ENCODE peak calls at places on chromosome 11, in nine cellular contexts. S is kidney tubule cell; D is activated CD4-positive, alpha-beta T cell treated with anti-CD3 and anti-CD28 coated beads, Interleukin-2, amount 50 U/mL, for 1 hour; F is stimulated activated CD4-positive, alpha-beta T cell treated with anti-CD3 and anti-CD28 coated beads, Interleukin-2, amount 100 ng/mL, for 4 hours; H is NCI-H748 treated with DMSO at 0.1 percent for 48 hours; A is NCI-H1436; W is lower lobe of right lung; J is mammary epithelial cell; O is GM12891. L is an unnamed sample.

GRCh38 chr11:59115556-59115955 is 8.5 kb downstream of the FAM111B start:
- DNase-seq in F (no peak), J (no peak), D (no peak), O (no peak), W (no peak), S (no peak), H (no peak), A (no peak), L (no peak)

GRCh38 chr11:11849127-11849746 is 7.5 kb downstream of the USP47 start:
- DNase-seq in D (peak), S (peak), H (peak), W (peak), F (peak), O (no peak), A (peak), J (peak), L (no peak)

GRCh38 chr11:13105237-13105844 is 96.2 kb downstream of the RASSF10 start:
- DNase-seq in O (no peak), S (peak), J (no peak), W (no peak), A (peak), H (peak), F (no peak), D (no peak), L (no peak)

GRCh38 chr11:69832561-69833413 is 13.6 kb upstream of the FGF3 start:
- DNase-seq in W (no peak), H (no peak), S (no peak), J (no peak), F (no peak), O (no peak), D (no peak), A (no peak), L (peak)

GRCh38 chr11:77598195-77598594 is 8.4 kb downstream of the AQP11 start:
- DNase-seq in H (no peak), J (no peak), D (no peak), W (no peak), A (no peak), F (no peak), S (no peak), O (no peak), L (no peak)

GRCh38 chr11:76918941-76919386 is 58.2 kb downstream of the ACER3 start:
- DNase-seq in F (no peak), O (no peak), D (no peak), J (peak), S (peak), A (peak), H (peak), W (no peak), L (no peak)

GRCh38 chr11:68425866-68426380 is 34.6 kb upstream of the PPP6R3 start:
- DNase-seq in H (no peak), O (no peak), D (no peak), F (no peak), A (no peak), J (no peak), W (no peak), S (no peak), L (peak)

GRCh38 chr11:86571273-86571948 is 101.0 kb downstream of the ME3 start:
- DNase-seq in A (no peak), D (no peak), H (no peak), W (no peak), S (peak), J (no peak), F (no peak), O (no peak), L (no peak)

GRCh38 chr11:123351375-123351774 is 78.7 kb upstream of the GRAMD1B start:
- DNase-seq in W (no peak), F (no peak), S (no peak), A (no peak), J (no peak), O (no peak), H (no peak), D (no peak), L (no peak)

GRCh38 chr11:69088676-69089146 is 40.0 kb downstream of the TPCN2 start:
- DNase-seq in D (peak), A (peak), F (peak), J (peak), S (peak), H (peak), O (peak), W (no peak), L (no peak)

GRCh38 chr11:118614511-118614910 is 7.1 kb downstream of the PHLDB1 start:
- DNase-seq in W (peak), D (no peak), O (no peak), H (no peak), J (no peak), A (no peak), F (no peak), S (no peak), L (no peak)

GRCh38 chr11:10197091-10197490 is 96.9 kb downstream of the SBF2 start:
- DNase-seq in W (no peak), S (no peak), F (no peak), H (no peak), O (no peak), D (no peak), A (no peak), J (peak), L (no peak)

GRCh38 chr11:119422505-119423416 is at the start of gene THY1:
- DNase-seq in A (peak), S (no peak), D (no peak), J (no peak), F (no peak), O (no peak), H (peak), W (no peak), L (no peak)

GRCh38 chr11:46491661-46492331 is 100.2 kb upstream of the CHRM4 start:
- DNase-seq in S (no peak), W (no peak), J (no peak), H (no peak), D (no peak), F (no peak), O (no peak), A (no peak), L (no peak)

GRCh38 chr11:78809931-78810481 is 235.3 kb upstream of the NARS2 start:
- DNase-seq in W (no peak), A (no peak), J (no peak), O (no peak), F (no peak), S (no peak), D (no peak), H (no peak), L (no peak)

GRCh38 chr11:69377029-69377952 is 83.3 kb downstream of the MYEOV start:
- DNase-seq in F (no peak), D (no peak), H (no peak), S (no peak), A (no peak), W (no peak), O (no peak), J (peak), L (no peak)

GRCh38 chr11:96284401-96284800 is 58.6 kb downstream of the MAML2 start:
- DNase-seq in D (no peak), J (no peak), O (no peak), S (no peak), F (no peak), W (no peak), H (no peak), A (no peak), L (no peak)

GRCh38 chr11:102518296-102519094 is 12.1 kb downstream of the MMP7 start:
- DNase-seq in J (peak), S (peak), O (no peak), D (no peak), W (no peak), A (no peak), F (no peak), H (no peak), L (no peak)

GRCh38 chr11:16806791-16807190 is 68.3 kb downstream of the C11orf58 start:
- DNase-seq in J (no peak), F (no peak), A (no peak), O (no peak), W (no peak), S (no peak), D (no peak), H (no peak), L (no peak)

GRCh38 chr11:75583710-75584658 is 21.9 kb downstream of the SERPINH1 start:
- DNase-seq in W (peak), H (peak), S (peak), F (no peak), D (no peak), A (peak), O (peak), J (no peak), L (peak)

GRCh38 chr11:34178422-34178821 is 73.0 kb downstream of the NAT10 start:
- DNase-seq in S (peak), W (no peak), D (no peak), F (no peak), J (no peak), O (no peak), H (no peak), A (no peak), L (no peak)

GRCh38 chr11:19714093-19714386 is 1.4 kb downstream of the NAV2 start:
- DNase-seq in H (no peak), J (no peak), A (no peak), O (no peak), S (peak), D (no peak), F (no peak), W (no peak), L (peak)

GRCh38 chr11:61797263-61797944 is 4.7 kb downstream of the FEN1 start:
- DNase-seq in W (peak), S (peak), D (peak), O (no peak), J (peak), F (peak), A (peak), H (peak), L (peak)

GRCh38 chr11:19714387-19715363 is 2.0 kb downstream of the NAV2 start:
- DNase-seq in W (peak), J (peak), S (peak), H (no peak), F (no peak), A (no peak), O (no peak), D (no peak), L (peak)

GRCh38 chr11:65438257-65439151 is 15.9 kb downstream of the NEAT1 start:
- DNase-seq in H (no peak), J (no peak), D (no peak), A (no peak), W (no peak), O (no peak), S (peak), F (no peak), L (no peak)

GRCh38 chr11:131710511-131710910 is 340.1 kb downstream of the NTM start:
- DNase-seq in A (no peak), S (peak), D (no peak), F (no peak), H (no peak), W (no peak), O (no peak), J (peak), L (no peak)

GRCh38 chr11:85536438-85536837 is 90.7 kb downstream of the DLG2 start:
- DNase-seq in F (no peak), J (no peak), D (no peak), W (no peak), A (no peak), O (no peak), S (no peak), H (no peak), L (no peak)

GRCh38 chr11:114042234-114042633 is 17.3 kb upstream of the ZBTB16 start:
- DNase-seq in S (no peak), O (no peak), W (no peak), J (no peak), A (no peak), F (no peak), H (no peak), D (no peak), L (no peak)

GRCh38 chr11:115607621-115608191 is 103.5 kb upstream of the CADM1 start:
- DNase-seq in J (no peak), H (no peak), D (no peak), O (no peak), S (no peak), F (no peak), W (no peak), A (no peak), L (no peak)

GRCh38 chr11:112248216-112248615 is 12.4 kb downstream of the PLET1 start:
- DNase-seq in F (no peak), O (no peak), S (peak), D (no peak), A (no peak), J (peak), W (no peak), H (no peak), L (no peak)

GRCh38 chr11:93209476-93209875 is 11.7 kb upstream of the SLC36A4 start:
- DNase-seq in H (no peak), W (no peak), F (no peak), S (no peak), D (no peak), J (no peak), A (no peak), O (no peak), L (no peak)

GRCh38 chr11:31414338-31414737 is 44.7 kb downstream of the DNAJC24 start:
- DNase-seq in H (no peak), J (peak), S (peak), A (no peak), F (no peak), D (no peak), W (no peak), O (no peak), L (no peak)

GRCh38 chr11:130055637-130056036 is 14.1 kb upstream of the APLP2 start:
- DNase-seq in O (no peak), F (no peak), H (no peak), S (no peak), D (no peak), A (no peak), J (peak), W (no peak), L (no peak)

GRCh38 chr11:121929581-121929980 is 186.4 kb downstream of the BLID start:
- DNase-seq in W (no peak), A (no peak), J (no peak), O (no peak), F (no peak), H (no peak), S (peak), D (no peak), L (peak)

GRCh38 chr11:104163100-104164027 is 583 bp downstream of the PDGFD start:
- DNase-seq in O (no peak), H (no peak), W (no peak), F (no peak), J (peak), A (no peak), S (peak), D (no peak), L (peak)

GRCh38 chr11:3939651-3940190 is 84.3 kb downstream of the STIM1 start:
- DNase-seq in D (no peak), O (no peak), S (peak), H (no peak), W (no peak), A (no peak), J (peak), F (no peak), L (no peak)

GRCh38 chr11:69167916-69168691 is 12.4 kb downstream of the SMIM38 start:
- DNase-seq in F (no peak), D (no peak), A (no peak), H (no peak), W (no peak), O (no peak), J (peak), S (no peak), L (peak)

GRCh38 chr11:42841563-42841962 is 470.2 kb upstream of the API5 start:
- DNase-seq in J (no peak), H (no peak), A (no peak), S (no peak), F (no peak), O (no peak), D (no peak), W (no peak), L (no peak)

GRCh38 chr11:74306440-74307175 is 4.8 kb downstream of the P4HA3 start:
- DNase-seq in S (no peak), H (no peak), A (no peak), O (no peak), W (no peak), J (no peak), D (no peak), F (no peak), L (no peak)

L was measured in aorta.